ENCODE peak calls at places on chromosomes 5 and 9, in five cellular contexts. One of them, this sample, is unnamed.
A peak's percentile ranks its signal among the peaks of the same experiment; 100 is the strongest.

GRCh38 chr5:38783011-38783551 is 62.7 kb upstream of the OSMR start:
- DNase-seq in epithelial cell of proximal tubule: peak; percentile 97
- DNase-seq in choroid plexus epithelial cell: peak; percentile 97
- DNase-seq in HFF-Myc: peak; percentile 92
- DNase-seq in kidney epithelial cell: peak; percentile 100
- DNase-seq in this sample: no peak

GRCh38 chr5:173443971-173444370 is 115.8 kb upstream of the STC2 start:
- DNase-seq in kidney epithelial cell: no peak
- DNase-seq in epithelial cell of proximal tubule: no peak
- DNase-seq in choroid plexus epithelial cell: no peak
- DNase-seq in HFF-Myc: no peak
- DNase-seq in this sample: no peak

GRCh38 chr5:54311178-54311811 is 922 bp upstream of the ARL15 start:
- DNase-seq in choroid plexus epithelial cell: peak; percentile 57
- DNase-seq in HFF-Myc: no peak
- DNase-seq in epithelial cell of proximal tubule: no peak
- DNase-seq in kidney epithelial cell: no peak
- DNase-seq in this sample: peak; percentile 19

GRCh38 chr5:169650701-169651331 is 13.7 kb downstream of the DOCK2 start:
- DNase-seq in HFF-Myc: no peak
- DNase-seq in epithelial cell of proximal tubule: no peak
- DNase-seq in kidney epithelial cell: no peak
- DNase-seq in choroid plexus epithelial cell: peak; percentile 70
- DNase-seq in this sample: peak; percentile 63

GRCh38 chr5:115947260-115947659 is 15.0 kb upstream of the LVRN start:
- DNase-seq in kidney epithelial cell: no peak
- DNase-seq in epithelial cell of proximal tubule: no peak
- DNase-seq in HFF-Myc: no peak
- DNase-seq in choroid plexus epithelial cell: peak; percentile 50
- DNase-seq in this sample: no peak

GRCh38 chr5:96924016-96924443 is 11.8 kb upstream of the LNPEP start:
- DNase-seq in kidney epithelial cell: no peak
- DNase-seq in choroid plexus epithelial cell: peak; percentile 39
- DNase-seq in epithelial cell of proximal tubule: no peak
- DNase-seq in HFF-Myc: no peak
- DNase-seq in this sample: peak; percentile 31

GRCh38 chr5:96427823-96428222 is 5.2 kb downstream of the PCSK1 start:
- DNase-seq in epithelial cell of proximal tubule: no peak
- DNase-seq in HFF-Myc: peak; percentile 10
- DNase-seq in choroid plexus epithelial cell: peak; percentile 48
- DNase-seq in kidney epithelial cell: no peak
- DNase-seq in this sample: no peak

GRCh38 chr9:93651521-93651950 is 75.2 kb downstream of the PHF2 start:
- DNase-seq in choroid plexus epithelial cell: no peak
- DNase-seq in HFF-Myc: no peak
- DNase-seq in epithelial cell of proximal tubule: no peak
- DNase-seq in kidney epithelial cell: no peak
- DNase-seq in this sample: no peak

GRCh38 chr5:157273131-157273556 is 7.2 kb downstream of the CYFIP2 start:
- DNase-seq in HFF-Myc: no peak
- DNase-seq in kidney epithelial cell: no peak
- DNase-seq in choroid plexus epithelial cell: no peak
- DNase-seq in epithelial cell of proximal tubule: no peak
- DNase-seq in this sample: peak; percentile 30

GRCh38 chr5:124754206-124754927 is 7.9 kb upstream of the ZNF608 start:
- DNase-seq in choroid plexus epithelial cell: no peak
- DNase-seq in epithelial cell of proximal tubule: no peak
- DNase-seq in HFF-Myc: no peak
- DNase-seq in kidney epithelial cell: no peak
- DNase-seq in this sample: no peak

GRCh38 chr5:111929261-111929660 is 172.3 kb upstream of the NREP start:
- DNase-seq in epithelial cell of proximal tubule: no peak
- DNase-seq in HFF-Myc: no peak
- DNase-seq in kidney epithelial cell: no peak
- DNase-seq in choroid plexus epithelial cell: no peak
- DNase-seq in this sample: no peak

GRCh38 chr9:80649001-80649420 is 1040.3 kb downstream of the TLE1 start:
- DNase-seq in choroid plexus epithelial cell: peak; percentile 73
- DNase-seq in kidney epithelial cell: no peak
- DNase-seq in epithelial cell of proximal tubule: peak; percentile 75
- DNase-seq in HFF-Myc: no peak
- DNase-seq in this sample: no peak

GRCh38 chr5:40754381-40755092 is 1.2 kb downstream of the TTC33 start:
- DNase-seq in kidney epithelial cell: no peak
- DNase-seq in HFF-Myc: no peak
- DNase-seq in choroid plexus epithelial cell: peak; percentile 68
- DNase-seq in epithelial cell of proximal tubule: peak; percentile 4
- DNase-seq in this sample: peak; percentile 40

GRCh38 chr9:34999576-34999975 is 10.0 kb downstream of the DNAJB5 start:
- DNase-seq in choroid plexus epithelial cell: no peak
- DNase-seq in epithelial cell of proximal tubule: no peak
- DNase-seq in HFF-Myc: no peak
- DNase-seq in kidney epithelial cell: no peak
- DNase-seq in this sample: peak; percentile 1

GRCh38 chr5:148416921-148417320 is 33.2 kb downstream of the FBXO38 start:
- DNase-seq in choroid plexus epithelial cell: no peak
- DNase-seq in kidney epithelial cell: no peak
- DNase-seq in HFF-Myc: no peak
- DNase-seq in epithelial cell of proximal tubule: no peak
- DNase-seq in this sample: no peak

GRCh38 chr5:40688127-40688756 is 8.5 kb downstream of the PTGER4 start:
- DNase-seq in epithelial cell of proximal tubule: peak; percentile 35
- DNase-seq in kidney epithelial cell: no peak
- DNase-seq in choroid plexus epithelial cell: peak; percentile 96
- DNase-seq in HFF-Myc: peak; percentile 82
- DNase-seq in this sample: peak; percentile 65

GRCh38 chr9:8895498-8896224 is 1096.1 kb upstream of the DMAC1 start:
- DNase-seq in epithelial cell of proximal tubule: peak; percentile 30
- DNase-seq in kidney epithelial cell: peak; percentile 7
- DNase-seq in HFF-Myc: no peak
- DNase-seq in choroid plexus epithelial cell: peak; percentile 67
- DNase-seq in this sample: peak; percentile 15

GRCh38 chr5:100517301-100517974 is 17.7 kb upstream of the FAM174A start:
- DNase-seq in kidney epithelial cell: no peak
- DNase-seq in choroid plexus epithelial cell: no peak
- DNase-seq in epithelial cell of proximal tubule: no peak
- DNase-seq in HFF-Myc: no peak
- DNase-seq in this sample: no peak

GRCh38 chr5:160237571-160238093 is 8.3 kb downstream of the FABP6 start:
- DNase-seq in kidney epithelial cell: no peak
- DNase-seq in choroid plexus epithelial cell: no peak
- DNase-seq in HFF-Myc: no peak
- DNase-seq in epithelial cell of proximal tubule: no peak
- DNase-seq in this sample: no peak

GRCh38 chr9:77819672-77820071 is 171.6 kb upstream of the GNA14 start:
- DNase-seq in choroid plexus epithelial cell: peak; percentile 65
- DNase-seq in HFF-Myc: no peak
- DNase-seq in epithelial cell of proximal tubule: no peak
- DNase-seq in kidney epithelial cell: no peak
- DNase-seq in this sample: no peak

GRCh38 chr5:91586232-91586631 is 203.1 kb upstream of the ARRDC3 start:
- DNase-seq in HFF-Myc: no peak
- DNase-seq in epithelial cell of proximal tubule: no peak
- DNase-seq in kidney epithelial cell: no peak
- DNase-seq in choroid plexus epithelial cell: no peak
- DNase-seq in this sample: no peak

GRCh38 chr5:56406838-56407237 is 173.7 kb upstream of the ANKRD55 start:
- DNase-seq in epithelial cell of proximal tubule: no peak
- DNase-seq in kidney epithelial cell: no peak
- DNase-seq in HFF-Myc: no peak
- DNase-seq in choroid plexus epithelial cell: no peak
- DNase-seq in this sample: no peak

GRCh38 chr9:134957165-134957944 is 39.6 kb upstream of the FCN1 start:
- DNase-seq in kidney epithelial cell: no peak
- DNase-seq in epithelial cell of proximal tubule: no peak
- DNase-seq in HFF-Myc: no peak
- DNase-seq in choroid plexus epithelial cell: no peak
- DNase-seq in this sample: no peak

GRCh38 chr5:145848854-145849253 is 13.7 kb upstream of the PRELID2 start:
- DNase-seq in epithelial cell of proximal tubule: no peak
- DNase-seq in HFF-Myc: no peak
- DNase-seq in kidney epithelial cell: no peak
- DNase-seq in choroid plexus epithelial cell: no peak
- DNase-seq in this sample: no peak

GRCh38 chr9:121634800-121635261 is 16.6 kb upstream of the DAB2IP start:
- DNase-seq in choroid plexus epithelial cell: peak; percentile 28
- DNase-seq in epithelial cell of proximal tubule: no peak
- DNase-seq in HFF-Myc: no peak
- DNase-seq in kidney epithelial cell: no peak
- DNase-seq in this sample: peak; percentile 66

GRCh38 chr9:135693265-135693664 is 6.0 kb downstream of the SOHLH1 start:
- DNase-seq in epithelial cell of proximal tubule: no peak
- DNase-seq in kidney epithelial cell: no peak
- DNase-seq in HFF-Myc: no peak
- DNase-seq in choroid plexus epithelial cell: no peak
- DNase-seq in this sample: no peak

GRCh38 chr9:118503236-118503635 is 799.0 kb downstream of the TLR4 start:
- DNase-seq in choroid plexus epithelial cell: no peak
- DNase-seq in epithelial cell of proximal tubule: no peak
- DNase-seq in kidney epithelial cell: no peak
- DNase-seq in HFF-Myc: no peak
- DNase-seq in this sample: no peak

DNA sequence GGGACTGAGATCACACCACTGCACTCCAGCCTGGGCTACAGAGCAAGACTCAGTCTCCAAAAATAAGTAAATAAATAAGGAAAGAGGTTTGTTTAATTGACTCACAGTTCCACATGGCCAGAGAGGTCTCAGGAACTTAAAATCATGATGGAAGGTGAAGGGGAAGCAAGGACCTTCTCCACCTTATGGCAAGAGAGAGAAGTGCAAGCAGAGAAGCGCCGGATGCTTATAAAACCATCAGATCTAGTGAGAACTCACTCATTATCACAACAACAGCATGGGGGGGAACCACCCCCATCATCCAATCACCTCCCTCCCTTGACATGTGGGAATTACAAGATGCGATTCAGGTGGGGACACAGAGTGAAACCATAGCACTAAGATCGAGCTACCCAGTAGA is 22.8 kb upstream of the RGMB start:
- DNase-seq in epithelial cell of proximal tubule: no peak
- DNase-seq in kidney epithelial cell: no peak
- DNase-seq in HFF-Myc: no peak
- DNase-seq in choroid plexus epithelial cell: peak; percentile 58
- DNase-seq in this sample: no peak
- TF ChIP-seq CTCF in epithelial cell of proximal tubule: peak; percentile 67
- TF ChIP-seq CTCF in kidney epithelial cell: no peak
- TF ChIP-seq CTCF in HFF-Myc: peak; percentile 39
- TF ChIP-seq CTCF in choroid plexus epithelial cell: peak; percentile 69
- TF ChIP-seq CTCF in this sample: peak; percentile 28

DNA sequence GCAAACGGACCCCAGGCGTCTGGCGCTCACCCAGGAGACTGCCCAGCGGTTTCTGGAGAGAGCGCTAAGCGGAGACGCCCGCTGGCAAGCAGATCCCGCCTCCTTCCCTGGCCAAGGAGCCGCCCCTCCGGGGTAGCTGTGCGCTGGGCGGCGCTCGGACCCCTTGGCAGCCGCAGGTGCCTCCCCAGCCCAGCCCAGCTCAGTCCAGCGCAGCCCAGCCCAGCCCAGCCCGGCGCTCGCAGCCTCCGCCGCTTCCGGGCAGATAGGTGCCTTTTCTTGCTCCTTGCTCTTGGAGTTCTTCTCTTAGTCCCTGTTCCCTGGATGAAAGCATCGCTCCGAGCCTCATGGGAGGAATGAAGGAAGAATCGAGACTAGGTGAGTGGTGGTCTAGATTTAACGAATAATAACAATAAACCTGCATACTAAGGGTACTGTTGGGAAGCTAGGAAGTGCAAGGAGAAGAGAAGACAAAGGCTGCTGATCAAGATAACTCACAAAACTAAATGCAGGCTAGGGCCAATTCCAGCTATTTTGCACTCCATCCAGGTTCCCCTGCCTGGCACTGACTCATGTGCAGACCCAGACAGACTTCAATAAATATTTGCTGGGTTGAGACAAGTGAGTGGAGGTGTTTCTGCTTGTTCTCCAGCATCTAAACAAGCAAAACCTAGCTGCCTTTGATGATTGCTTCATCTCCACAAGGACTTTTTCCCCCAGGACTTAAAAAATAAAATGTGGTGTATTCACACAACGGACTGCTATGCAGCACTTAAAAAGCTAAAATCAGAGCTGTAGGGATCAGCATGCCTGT is at the start of gene STK32A:
- DNase-seq in epithelial cell of proximal tubule: no peak
- DNase-seq in HFF-Myc: no peak
- DNase-seq in kidney epithelial cell: peak; percentile 4
- DNase-seq in choroid plexus epithelial cell: peak; percentile 8
- DNase-seq in this sample: no peak
- TF ChIP-seq CTCF in epithelial cell of proximal tubule: peak; percentile 24
- TF ChIP-seq CTCF in HFF-Myc: no peak
- TF ChIP-seq CTCF in kidney epithelial cell: peak; percentile 17
- TF ChIP-seq CTCF in choroid plexus epithelial cell: no peak
- TF ChIP-seq CTCF in this sample: no peak

GRCh38 chr9:25353783-25354182 is 324.5 kb downstream of the TUSC1 start:
- DNase-seq in choroid plexus epithelial cell: no peak
- DNase-seq in kidney epithelial cell: no peak
- DNase-seq in epithelial cell of proximal tubule: no peak
- DNase-seq in HFF-Myc: no peak
- DNase-seq in this sample: no peak

DNA sequence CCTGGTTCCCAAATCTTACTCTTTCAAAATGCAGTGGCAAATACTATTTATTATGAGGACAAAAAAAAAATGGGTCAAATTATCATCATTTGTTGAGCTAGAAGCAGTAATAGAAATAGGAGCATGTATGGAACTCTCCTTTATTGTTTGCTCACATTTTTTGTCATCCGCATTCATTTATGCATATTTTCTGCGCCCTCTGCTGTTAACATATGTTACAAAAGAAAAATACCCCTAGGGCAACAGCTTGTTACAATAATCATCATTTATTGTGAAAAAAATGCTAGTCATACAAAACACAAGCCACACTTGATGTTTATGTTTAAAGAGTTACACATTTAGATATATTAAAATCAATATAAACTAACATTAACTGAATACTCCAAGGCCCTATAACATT is 328.2 kb downstream of the TUSC1 start:
- DNase-seq in kidney epithelial cell: no peak
- DNase-seq in epithelial cell of proximal tubule: no peak
- DNase-seq in HFF-Myc: no peak
- DNase-seq in choroid plexus epithelial cell: no peak
- DNase-seq in this sample: no peak
- TF ChIP-seq CTCF in kidney epithelial cell: no peak
- TF ChIP-seq CTCF in epithelial cell of proximal tubule: no peak
- TF ChIP-seq CTCF in HFF-Myc: no peak
- TF ChIP-seq CTCF in choroid plexus epithelial cell: no peak
- TF ChIP-seq CTCF in this sample: no peak

GRCh38 chr9:88689509-88689908 is 154.5 kb downstream of the NXNL2 start:
- DNase-seq in kidney epithelial cell: no peak
- DNase-seq in epithelial cell of proximal tubule: no peak
- DNase-seq in HFF-Myc: no peak
- DNase-seq in choroid plexus epithelial cell: no peak
- DNase-seq in this sample: no peak

GRCh38 chr9:88692837-88693236 is 157.9 kb downstream of the NXNL2 start:
- DNase-seq in kidney epithelial cell: no peak
- DNase-seq in choroid plexus epithelial cell: no peak
- DNase-seq in epithelial cell of proximal tubule: no peak
- DNase-seq in HFF-Myc: no peak
- DNase-seq in this sample: no peak

GRCh38 chr9:88690628-88691027 is 155.7 kb downstream of the NXNL2 start:
- DNase-seq in kidney epithelial cell: no peak
- DNase-seq in HFF-Myc: no peak
- DNase-seq in choroid plexus epithelial cell: no peak
- DNase-seq in epithelial cell of proximal tubule: no peak
- DNase-seq in this sample: no peak

GRCh38 chr9:88691096-88691495 is 156.1 kb downstream of the NXNL2 start:
- DNase-seq in epithelial cell of proximal tubule: no peak
- DNase-seq in kidney epithelial cell: no peak
- DNase-seq in choroid plexus epithelial cell: no peak
- DNase-seq in HFF-Myc: no peak
- DNase-seq in this sample: no peak

GRCh38 chr9:88691811-88692210 is 156.8 kb downstream of the NXNL2 start:
- DNase-seq in HFF-Myc: no peak
- DNase-seq in choroid plexus epithelial cell: peak; percentile 75
- DNase-seq in epithelial cell of proximal tubule: no peak
- DNase-seq in kidney epithelial cell: no peak
- DNase-seq in this sample: no peak
- TF ChIP-seq CTCF in HFF-Myc: no peak
- TF ChIP-seq CTCF in choroid plexus epithelial cell: no peak
- TF ChIP-seq CTCF in epithelial cell of proximal tubule: no peak
- TF ChIP-seq CTCF in kidney epithelial cell: no peak
- TF ChIP-seq CTCF in this sample: no peak

This sample was measured in GM13976.